ENCODE peak calls at places on chromosomes 1 and 21, in six cellular contexts. R, F, V, Y, I and E are unnamed samples.

GRCh38 chr1:219659682-219660081 is 46.8 kb upstream of the ZC3H11B start:
- DNase-seq in I (no peak), R (no peak), Y (no peak), V (no peak), F (no peak), E (no peak)

GRCh38 chr1:20361805-20362381 is 71.2 kb downstream of the VWA5B1 start:
- DNase-seq in I (peak), F (peak), R (peak), Y (peak), V (no peak), E (no peak)

GRCh38 chr1:8814870-8815269 is 2.6 kb downstream of the RERE start:
- DNase-seq in Y (no peak), I (no peak), R (no peak), F (no peak), V (no peak), E (no peak)

GRCh38 chr1:45820797-45821196 is 17.4 kb downstream of the MAST2 start:
- DNase-seq in Y (no peak), I (no peak), V (no peak), F (no peak), R (no peak), E (no peak)

GRCh38 chr1:233359431-233359830 is 31.9 kb downstream of the MAP3K21 start:
- DNase-seq in I (peak), Y (no peak), F (peak), V (peak), R (no peak), E (no peak)

GRCh38 chr1:219790834-219791615 is 137.3 kb downstream of the SLC30A10 start:
- DNase-seq in Y (no peak), R (no peak), F (no peak), I (no peak), V (no peak), E (no peak)

GRCh38 chr1:213613549-213613948 is 374.2 kb upstream of the PROX1 start:
- DNase-seq in R (no peak), Y (no peak), F (no peak), V (no peak), I (no peak), E (no peak)

GRCh38 chr1:200862713-200863415 is 9.9 kb upstream of the GPR25 start:
- DNase-seq in I (no peak), F (no peak), R (no peak), Y (no peak), V (no peak), E (no peak)

GRCh38 chr1:200410566-200410878 is 686 bp upstream of the ZNF281 start:
- DNase-seq in V (no peak), F (peak), R (no peak), I (no peak), Y (no peak), E (no peak)

GRCh38 chr1:83102630-83103071 is 896.3 kb downstream of the TTLL7 start:
- DNase-seq in I (no peak), F (no peak), R (no peak), Y (no peak), V (no peak), E (no peak)

GRCh38 chr1:84505167-84506001 is 802 bp upstream of the SPATA1 start:
- DNase-seq in I (peak), R (no peak), Y (peak), V (peak), F (no peak), E (peak)

GRCh38 chr1:80212021-80212420 is 1205.5 kb upstream of the ADGRL4 start:
- DNase-seq in F (no peak), R (no peak), Y (no peak), I (no peak), V (no peak), E (no peak)

GRCh38 chr1:156692409-156692957 is 12.9 kb downstream of the CRABP2 start:
- DNase-seq in R (no peak), V (no peak), F (peak), I (no peak), Y (no peak), E (no peak)

GRCh38 chr1:156692958-156693857 is 12.2 kb downstream of the CRABP2 start:
- DNase-seq in F (peak), V (no peak), I (no peak), Y (no peak), R (no peak), E (no peak)

GRCh38 chr1:156694563-156694962 is 10.8 kb downstream of the CRABP2 start:
- DNase-seq in V (no peak), Y (no peak), F (no peak), I (no peak), R (no peak), E (no peak)

GRCh38 chr1:156691665-156692408 is 13.5 kb downstream of the CRABP2 start:
- DNase-seq in V (no peak), R (no peak), Y (no peak), I (no peak), F (peak), E (no peak)

DNA sequence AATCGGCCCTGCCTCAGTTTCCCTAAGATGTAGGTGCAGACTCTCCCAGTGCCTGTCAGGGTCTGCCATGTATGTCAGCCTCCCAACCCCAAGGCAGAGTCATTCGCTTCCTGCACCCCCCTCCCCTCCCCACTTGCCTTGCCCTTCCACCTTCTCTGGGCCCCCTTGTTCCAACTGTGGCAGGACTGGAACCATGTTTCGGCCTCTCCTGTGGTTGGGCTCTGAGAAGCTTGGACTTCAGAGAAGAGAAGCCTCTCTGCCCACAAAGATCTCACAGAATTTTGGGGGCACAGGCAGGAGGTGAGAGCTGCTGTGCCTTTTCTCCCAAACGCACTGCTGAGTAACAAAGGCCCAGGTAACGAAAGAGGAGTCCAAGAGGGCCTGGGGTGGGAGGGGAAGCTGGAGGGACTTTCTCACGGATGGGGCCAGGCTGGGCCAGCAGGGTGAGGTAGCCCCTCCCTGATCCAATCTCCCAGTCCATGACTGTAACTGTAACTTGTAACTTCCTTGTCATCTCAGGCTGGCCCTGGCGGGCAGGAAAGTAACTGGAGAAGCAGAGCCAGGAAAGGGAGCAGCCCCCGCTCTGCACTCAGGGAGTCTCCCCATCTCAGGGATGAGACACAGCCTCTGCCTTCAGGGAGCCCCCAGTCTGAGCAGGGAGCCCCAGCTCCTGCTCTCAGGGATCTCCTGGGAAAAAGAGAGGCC is 11.4 kb downstream of the CRABP2 start:
- DNase-seq in F (no peak), R (no peak), I (no peak), V (no peak), Y (no peak), E (no peak)
- TF ChIP-seq POLR2A in F (no peak), R (no peak), I (no peak), V (no peak), Y (no peak), E (no peak)

GRCh38 chr1:90083995-90084394 is 89.1 kb downstream of the ZNF326 start:
- DNase-seq in V (no peak), I (no peak), Y (no peak), F (no peak), R (no peak), E (no peak)
- TF ChIP-seq POLR2A in V (no peak), I (no peak), Y (no peak), F (no peak), R (no peak), E (no peak)

DNA sequence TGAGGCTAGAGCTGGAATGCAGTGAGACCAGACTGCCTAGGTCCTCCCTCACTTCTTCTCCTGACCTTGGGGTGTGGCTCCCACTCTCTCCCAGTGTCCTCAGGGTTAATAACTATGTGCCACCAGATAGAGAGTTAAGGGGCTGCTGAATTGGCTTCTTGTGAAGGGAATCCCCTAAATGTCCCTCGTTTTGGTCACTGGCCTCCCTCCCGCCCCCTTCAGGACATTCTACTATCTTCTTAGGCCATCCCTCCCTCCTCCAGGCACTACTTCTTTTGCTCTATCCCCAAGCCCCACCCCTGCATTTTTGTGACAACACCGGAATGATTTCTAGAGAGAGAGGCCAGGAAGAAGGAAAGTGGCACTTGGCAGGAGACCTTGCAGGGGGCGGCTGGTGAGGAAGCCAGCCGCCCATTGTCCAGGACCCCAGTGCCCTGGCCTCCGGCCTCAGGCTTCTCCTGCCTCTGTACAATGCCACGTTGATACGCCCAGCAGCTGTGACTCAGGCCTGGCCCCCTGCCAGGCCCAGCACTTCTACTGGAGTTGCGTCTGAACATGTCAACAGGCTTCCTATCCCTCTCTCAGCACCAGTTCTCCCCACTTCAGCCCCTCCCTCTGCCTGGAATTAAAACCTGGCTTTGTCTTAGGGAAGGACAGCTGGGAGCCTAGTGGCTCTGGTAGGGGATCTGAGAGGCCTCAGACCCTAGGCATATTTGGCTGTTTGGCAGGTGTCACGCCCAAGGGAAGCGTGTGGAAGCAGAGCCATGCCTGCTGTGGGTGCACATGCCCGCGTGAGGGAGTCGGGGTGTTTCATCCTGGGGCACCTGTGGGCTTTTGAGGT is 9.1 kb downstream of the LMNA start:
- DNase-seq in V (peak), Y (peak), R (peak), F (peak), I (no peak), E (no peak)
- TF ChIP-seq POLR2A in V (peak), Y (peak), R (peak), F (peak), I (peak), E (no peak)

GRCh38 chr21:41446571-41446970 is 20.5 kb downstream of the MX1 start:
- DNase-seq in I (no peak), R (no peak), V (no peak), Y (no peak), F (no peak), E (no peak)

GRCh38 chr21:41443562-41443961 is 17.5 kb downstream of the MX1 start:
- DNase-seq in Y (no peak), I (no peak), R (no peak), V (no peak), F (no peak), E (no peak)

GRCh38 chr21:41444703-41445464 is 18.8 kb downstream of the MX1 start:
- DNase-seq in I (no peak), F (no peak), R (no peak), Y (no peak), V (no peak), E (no peak)

GRCh38 chr21:41447356-41447755 is 21.3 kb downstream of the MX1 start:
- DNase-seq in R (no peak), V (no peak), I (no peak), Y (no peak), F (no peak), E (no peak)

DNA sequence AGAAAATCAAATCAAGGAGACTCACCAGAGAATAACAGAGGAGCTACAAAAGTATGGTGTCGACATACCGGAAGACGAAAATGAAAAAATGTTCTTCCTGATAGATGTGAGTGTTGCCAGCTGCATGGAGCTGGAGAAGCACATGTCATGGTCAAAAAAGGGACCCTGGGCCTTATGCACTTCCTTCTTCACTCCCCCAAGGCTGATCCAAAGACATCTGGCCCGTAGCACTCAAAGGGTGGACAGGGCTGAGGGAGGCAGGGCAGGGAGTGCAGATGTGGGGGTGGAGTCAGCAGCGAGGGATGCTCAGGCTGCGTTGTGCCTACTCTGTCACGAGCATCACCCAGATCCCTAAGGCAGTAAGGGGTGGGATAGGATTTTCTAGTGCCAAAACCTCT is 19.4 kb downstream of the MX1 start:
- DNase-seq in I (no peak), V (no peak), Y (no peak), R (no peak), F (no peak), E (no peak)
- TF ChIP-seq POLR2A in I (no peak), V (no peak), Y (no peak), R (no peak), F (no peak), E (no peak)

GRCh38 chr1:30757196-30757949 is at the start of gene LAPTM5:
- DNase-seq in R (no peak), I (no peak), F (peak), V (peak), Y (no peak), E (no peak)
- TF ChIP-seq POLR2A in R (no peak), I (no peak), F (no peak), V (peak), Y (no peak), E (peak)

DNA sequence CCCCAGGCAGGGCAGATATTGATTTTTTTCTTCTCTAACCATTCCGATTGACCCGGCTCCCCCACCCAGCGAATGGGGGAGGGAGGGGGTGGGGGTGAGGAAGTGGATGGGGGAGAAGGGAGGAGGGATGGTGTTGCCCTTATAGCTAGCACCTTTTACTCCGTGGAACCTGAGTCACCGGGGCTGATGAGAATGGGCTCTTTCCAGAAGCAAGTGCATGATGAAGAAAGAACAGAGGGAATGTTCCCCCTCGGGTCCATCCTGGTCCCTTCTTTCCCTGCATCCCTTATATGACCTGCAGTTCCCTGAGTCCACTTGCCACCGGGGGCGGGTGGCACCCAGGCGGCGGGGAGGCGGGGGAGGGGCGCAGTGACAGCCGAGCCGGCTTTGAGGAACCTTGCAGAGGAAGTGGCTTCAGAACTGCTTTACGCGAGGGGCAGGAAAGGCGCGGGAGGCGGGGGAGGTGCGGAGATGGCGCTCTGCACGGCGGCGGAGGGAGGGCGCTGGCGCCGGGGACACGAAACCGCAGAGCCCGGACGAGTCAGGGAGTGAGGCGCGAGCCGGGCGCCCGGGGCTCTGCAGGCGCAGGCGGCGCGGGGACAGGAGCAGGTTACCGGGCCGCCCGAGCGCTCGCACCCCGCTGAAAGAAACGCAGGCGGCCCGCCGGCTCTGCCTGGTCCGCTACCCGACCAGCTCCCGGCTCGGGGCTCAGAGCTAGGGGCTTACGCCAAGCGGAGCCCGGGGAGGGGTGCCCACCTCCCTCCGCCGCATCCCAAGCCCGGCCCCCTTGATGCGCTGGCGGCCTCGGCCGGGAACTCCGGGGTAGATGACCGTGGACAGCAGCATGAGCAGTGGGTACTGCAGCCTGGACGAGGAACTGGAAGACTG is 49.7 kb downstream of the RASSF5 start:
- DNase-seq in F (peak), R (peak), I (peak), Y (peak), V (peak), E (peak)
- TF ChIP-seq POLR2A in F (no peak), R (no peak), I (no peak), Y (peak), V (peak), E (peak)

GRCh38 chr1:198683449-198683848 is 44.6 kb downstream of the PTPRC start:
- DNase-seq in Y (no peak), F (no peak), I (no peak), R (no peak), V (no peak), E (no peak)

GRCh38 chr1:198680174-198680871 is 41.5 kb downstream of the PTPRC start:
- DNase-seq in Y (no peak), I (no peak), R (no peak), V (no peak), F (no peak), E (no peak)

GRCh38 chr1:198679535-198680173 is 40.8 kb downstream of the PTPRC start:
- DNase-seq in I (no peak), Y (no peak), F (peak), V (peak), R (no peak), E (no peak)

GRCh38 chr1:198681247-198681646 is 42.4 kb downstream of the PTPRC start:
- DNase-seq in Y (no peak), V (no peak), I (no peak), R (no peak), F (no peak), E (no peak)

DNA sequence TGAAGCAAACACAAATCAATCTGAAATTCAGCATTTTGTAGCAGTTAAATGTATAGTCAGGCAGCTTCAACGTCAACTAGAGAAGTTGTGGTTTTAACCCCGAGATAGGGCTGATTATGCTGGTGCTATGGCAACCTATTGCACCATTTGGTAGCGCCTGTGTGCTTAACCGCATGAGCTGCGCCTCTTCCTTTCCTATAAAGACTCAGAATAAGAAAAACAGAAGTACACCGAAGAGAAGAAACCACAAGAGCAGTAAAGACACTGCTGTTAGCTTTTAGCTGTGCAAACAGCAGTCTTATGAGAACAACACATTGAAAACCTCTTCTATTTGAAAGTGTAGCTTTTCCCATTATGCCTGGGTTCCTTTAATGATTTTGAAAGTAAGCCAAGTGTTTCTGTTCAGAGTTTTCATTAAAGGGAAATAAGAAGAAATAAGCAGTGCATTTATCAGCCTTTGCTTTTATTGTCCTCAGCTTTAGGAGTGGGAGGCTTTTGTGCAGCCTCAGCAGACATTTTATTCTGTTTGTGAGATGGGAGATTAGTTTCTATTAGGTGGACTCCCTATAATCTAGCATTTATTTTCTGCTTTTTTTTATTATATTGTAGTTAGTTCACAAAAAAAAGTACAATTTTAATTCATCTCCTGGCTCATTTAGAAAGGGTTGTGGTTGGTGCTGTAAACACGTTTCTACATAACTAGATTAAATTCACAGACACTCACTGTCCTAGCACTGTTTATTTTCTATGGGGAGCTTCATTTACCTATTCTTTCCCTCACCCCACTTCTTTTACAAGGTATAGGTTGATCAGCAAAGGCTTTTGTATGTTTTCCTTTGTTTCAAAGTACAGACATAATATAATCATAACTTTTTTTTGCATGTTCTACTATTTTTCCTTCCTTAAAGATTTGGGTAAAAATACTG is 43.3 kb downstream of the PTPRC start:
- DNase-seq in R (no peak), F (peak), I (no peak), Y (no peak), V (peak), E (peak)
- TF ChIP-seq POLR2A in R (no peak), F (no peak), I (no peak), Y (no peak), V (peak), E (peak)

GRCh38 chr1:243255791-243256512 is at the start of gene SDCCAG8:
- DNase-seq in F (peak), Y (peak), V (peak), I (peak), R (peak), E (peak)
- TF ChIP-seq POLR2A in F (no peak), Y (peak), V (peak), I (peak), R (peak), E (peak)